ENCODE peak calls at places on chromosomes 7 and 10, in six cellular contexts. W is GM19239, Z is mucosa of descending colon, O is foreskin fibroblast, X is Right ventricle myocardium inferior, P is mucosa of gallbladder. J is an unnamed sample.

GRCh38 chr7:105304040-105304895 is 84.5 kb downstream of the SRPK2 start:
- DNase-seq in W (peak), O (peak), P (no peak), X (no peak), Z (no peak), J (no peak)

GRCh38 chr7:100545636-100546128 is 6.7 kb downstream of the AGFG2 start:
- DNase-seq in X (no peak), P (peak), Z (peak), W (no peak), O (peak), J (peak)

GRCh38 chr10:118735294-118735693 is 19.5 kb downstream of the CACUL1 start:
- DNase-seq in Z (no peak), X (no peak), O (no peak), W (no peak), P (no peak), J (no peak)

GRCh38 chr7:48868916-48869315 is 55.4 kb upstream of the CDC14C start:
- DNase-seq in P (no peak), O (no peak), Z (no peak), W (no peak), X (no peak), J (no peak)

GRCh38 chr7:129781128-129781855 is 169.8 kb downstream of the NRF1 start:
- DNase-seq in W (no peak), Z (no peak), O (no peak), X (no peak), P (no peak), J (no peak)

GRCh38 chr10:132158122-132158741 is 28.5 kb upstream of the DPYSL4 start:
- DNase-seq in P (no peak), X (no peak), W (peak), O (no peak), Z (no peak), J (no peak)

GRCh38 chr10:10996966-10997620 is 20.6 kb upstream of the CELF2 start:
- DNase-seq in X (no peak), Z (no peak), W (no peak), P (no peak), O (peak), J (no peak)

GRCh38 chr10:7797582-7797981 is 9.6 kb downstream of the ATP5F1C start:
- DNase-seq in W (no peak), O (peak), X (no peak), P (no peak), Z (no peak), J (no peak)

GRCh38 chr10:100812978-100813377 is 67.6 kb downstream of the PAX2 start:
- DNase-seq in W (no peak), P (no peak), X (no peak), O (no peak), Z (no peak), J (no peak)

GRCh38 chr7:55255501-55256445 is 109.4 kb upstream of the LANCL2 start:
- DNase-seq in W (peak), O (peak), Z (peak), P (peak), X (peak), J (no peak)